ENCODE peak calls at places on chromosomes 3 and 15, in four cellular contexts. One of them, this sample, is unnamed.

GRCh38 chr3:32626650-32627049 is 56.0 kb upstream of the DYNC1LI1 start:
- DNase-seq in K562: no peak
- DNase-seq in HCT116: no peak
- DNase-seq in GM12878: no peak
- DNase-seq in this sample: no peak

GRCh38 chr15:99438691-99439523 is 126.9 kb upstream of the MEF2A start:
- DNase-seq in HCT116: no peak
- DNase-seq in GM12878: no peak
- DNase-seq in K562: no peak
- DNase-seq in this sample: no peak

GRCh38 chr3:187957209-187957981 is 196.6 kb upstream of the LPP start:
- DNase-seq in HCT116: no peak
- DNase-seq in GM12878: no peak
- DNase-seq in K562: no peak
- DNase-seq in this sample: no peak

GRCh38 chr3:59127071-59127470 is 77.2 kb upstream of the CFAP20DC start:
- DNase-seq in HCT116: no peak
- DNase-seq in K562: no peak
- DNase-seq in GM12878: no peak
- DNase-seq in this sample: no peak

GRCh38 chr15:49815937-49816336 is 195.1 kb downstream of the DTWD1 start:
- DNase-seq in K562: no peak
- DNase-seq in HCT116: no peak
- DNase-seq in GM12878: peak
- DNase-seq in this sample: no peak

GRCh38 chr3:184334470-184335158 is 2.8 kb upstream of the FAM131A start:
- DNase-seq in HCT116: no peak
- DNase-seq in GM12878: no peak
- DNase-seq in K562: no peak
- DNase-seq in this sample: no peak

GRCh38 chr15:59741274-59741906 is 52.3 kb upstream of the BNIP2 start:
- DNase-seq in K562: no peak
- DNase-seq in HCT116: peak
- DNase-seq in GM12878: no peak
- DNase-seq in this sample: no peak

GRCh38 chr15:93983501-93983900 is 247.9 kb upstream of the MCTP2 start:
- DNase-seq in GM12878: no peak
- DNase-seq in HCT116: no peak
- DNase-seq in K562: no peak
- DNase-seq in this sample: no peak

GRCh38 chr3:37995652-37996641 is 5.4 kb downstream of the VILL start:
- DNase-seq in K562: no peak
- DNase-seq in GM12878: no peak
- DNase-seq in HCT116: no peak
- DNase-seq in this sample: no peak

GRCh38 chr15:63458794-63459395 is 45.5 kb upstream of the USP3 start:
- DNase-seq in K562: no peak
- DNase-seq in GM12878: no peak
- DNase-seq in HCT116: no peak
- DNase-seq in this sample: no peak

GRCh38 chr3:137163241-137163916 is 205.6 kb downstream of the IL20RB start:
- DNase-seq in GM12878: no peak
- DNase-seq in K562: no peak
- DNase-seq in HCT116: no peak
- DNase-seq in this sample: no peak

GRCh38 chr15:44219073-44219472 is 24.0 kb upstream of the FRMD5 start:
- DNase-seq in HCT116: no peak
- DNase-seq in GM12878: no peak
- DNase-seq in K562: no peak
- DNase-seq in this sample: no peak

GRCh38 chr3:44981751-44982150 is 5.7 kb downstream of the EXOSC7 start:
- DNase-seq in K562: no peak
- DNase-seq in HCT116: no peak
- DNase-seq in GM12878: no peak
- DNase-seq in this sample: no peak

GRCh38 chr3:57983734-57984518 is 24.3 kb upstream of the FLNB start:
- DNase-seq in K562: no peak
- DNase-seq in HCT116: no peak
- DNase-seq in GM12878: peak
- DNase-seq in this sample: no peak

GRCh38 chr3:127413871-127414270 is 126.0 kb upstream of the PRR20G start:
- DNase-seq in K562: no peak
- DNase-seq in GM12878: no peak
- DNase-seq in HCT116: no peak
- DNase-seq in this sample: no peak

GRCh38 chr3:100912976-100913375 is 80.2 kb downstream of the ABI3BP start:
- DNase-seq in HCT116: no peak
- DNase-seq in GM12878: no peak
- DNase-seq in K562: no peak
- DNase-seq in this sample: no peak

GRCh38 chr3:43707998-43708397 is 17.3 kb downstream of the ABHD5 start:
- DNase-seq in HCT116: peak
- DNase-seq in GM12878: no peak
- DNase-seq in K562: no peak
- DNase-seq in this sample: no peak

GRCh38 chr15:50066202-50066601 is 52.8 kb downstream of the ATP8B4 start:
- DNase-seq in HCT116: no peak
- DNase-seq in K562: no peak
- DNase-seq in GM12878: no peak
- DNase-seq in this sample: no peak

GRCh38 chr3:194169595-194169994 is 33.6 kb downstream of the HES1 start:
- DNase-seq in K562: no peak
- DNase-seq in GM12878: no peak
- DNase-seq in HCT116: no peak
- DNase-seq in this sample: no peak

GRCh38 chr15:31306426-31307269 is 20.0 kb upstream of the KLF13 start:
- DNase-seq in GM12878: no peak
- DNase-seq in HCT116: no peak
- DNase-seq in K562: no peak
- DNase-seq in this sample: peak

GRCh38 chr3:117019082-117019713 is 309.6 kb downstream of the TUSC7 start:
- DNase-seq in GM12878: no peak
- DNase-seq in HCT116: no peak
- DNase-seq in K562: no peak
- DNase-seq in this sample: peak

GRCh38 chr3:147361671-147362420 is 44.5 kb downstream of the ZIC4 start:
- DNase-seq in K562: peak
- DNase-seq in HCT116: peak
- DNase-seq in GM12878: no peak
- DNase-seq in this sample: no peak

GRCh38 chr3:128133273-128133883 is 9.8 kb upstream of the RUVBL1 start:
- DNase-seq in GM12878: no peak
- DNase-seq in K562: no peak
- DNase-seq in HCT116: peak
- DNase-seq in this sample: no peak

DNA sequence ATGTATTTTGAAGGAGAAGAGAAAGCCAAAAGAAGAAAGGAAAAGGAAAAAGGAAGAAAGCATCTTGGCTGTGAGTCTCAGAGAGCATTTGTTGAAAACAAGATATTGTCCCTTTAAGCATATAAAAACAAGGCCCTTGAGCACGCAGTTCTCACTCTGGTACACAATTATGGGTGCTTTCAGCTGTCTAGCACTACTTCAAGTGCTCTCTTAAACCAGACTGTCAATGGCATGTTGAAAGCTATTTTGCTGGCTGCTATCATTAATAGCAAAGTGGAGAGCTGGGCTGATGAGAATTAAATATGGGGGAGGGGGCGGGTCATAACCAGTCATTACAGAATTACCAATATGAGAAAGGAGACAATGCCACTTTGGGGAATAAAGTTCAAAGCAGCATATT is 9.3 kb downstream of the TLE3 start:
- DNase-seq in K562: no peak
- DNase-seq in HCT116: no peak
- DNase-seq in GM12878: no peak
- DNase-seq in this sample: no peak
- TF ChIP-seq EGR1 in K562: no peak
- TF ChIP-seq EGR1 in HCT116: no peak
- TF ChIP-seq EGR1 in GM12878: no peak
- TF ChIP-seq EGR1 in this sample: no peak

DNA sequence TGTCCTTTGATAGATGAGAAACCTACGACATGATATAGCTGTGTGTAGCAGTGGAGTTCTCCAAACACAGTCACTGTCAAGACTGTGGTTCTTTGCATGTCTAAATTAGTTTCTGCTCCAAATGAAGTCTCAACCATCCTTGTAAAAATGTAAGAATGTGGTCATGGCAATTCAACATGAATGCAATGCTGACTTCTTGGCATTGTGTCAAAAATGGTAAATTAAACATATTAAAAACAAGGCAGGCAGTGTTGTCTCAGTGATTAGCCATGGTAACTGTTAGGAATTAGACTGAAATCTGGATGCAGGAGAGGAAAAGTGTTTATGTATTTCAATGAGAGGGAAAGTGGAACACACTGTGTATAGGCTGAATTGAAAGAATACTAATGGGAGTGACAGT is 597.1 kb downstream of the EDEM1 start:
- DNase-seq in HCT116: no peak
- DNase-seq in GM12878: no peak
- DNase-seq in K562: no peak
- DNase-seq in this sample: no peak
- TF ChIP-seq EGR1 in HCT116: no peak
- TF ChIP-seq EGR1 in GM12878: no peak
- TF ChIP-seq EGR1 in K562: no peak
- TF ChIP-seq EGR1 in this sample: no peak

GRCh38 chr3:119883461-119884160 is 101.7 kb downstream of the NR1I2 start:
- DNase-seq in HCT116: no peak
- DNase-seq in K562: no peak
- DNase-seq in GM12878: no peak
- DNase-seq in this sample: no peak
- TF ChIP-seq EGR1 in HCT116: no peak
- TF ChIP-seq EGR1 in K562: no peak
- TF ChIP-seq EGR1 in GM12878: no peak
- TF ChIP-seq EGR1 in this sample: no peak

DNA sequence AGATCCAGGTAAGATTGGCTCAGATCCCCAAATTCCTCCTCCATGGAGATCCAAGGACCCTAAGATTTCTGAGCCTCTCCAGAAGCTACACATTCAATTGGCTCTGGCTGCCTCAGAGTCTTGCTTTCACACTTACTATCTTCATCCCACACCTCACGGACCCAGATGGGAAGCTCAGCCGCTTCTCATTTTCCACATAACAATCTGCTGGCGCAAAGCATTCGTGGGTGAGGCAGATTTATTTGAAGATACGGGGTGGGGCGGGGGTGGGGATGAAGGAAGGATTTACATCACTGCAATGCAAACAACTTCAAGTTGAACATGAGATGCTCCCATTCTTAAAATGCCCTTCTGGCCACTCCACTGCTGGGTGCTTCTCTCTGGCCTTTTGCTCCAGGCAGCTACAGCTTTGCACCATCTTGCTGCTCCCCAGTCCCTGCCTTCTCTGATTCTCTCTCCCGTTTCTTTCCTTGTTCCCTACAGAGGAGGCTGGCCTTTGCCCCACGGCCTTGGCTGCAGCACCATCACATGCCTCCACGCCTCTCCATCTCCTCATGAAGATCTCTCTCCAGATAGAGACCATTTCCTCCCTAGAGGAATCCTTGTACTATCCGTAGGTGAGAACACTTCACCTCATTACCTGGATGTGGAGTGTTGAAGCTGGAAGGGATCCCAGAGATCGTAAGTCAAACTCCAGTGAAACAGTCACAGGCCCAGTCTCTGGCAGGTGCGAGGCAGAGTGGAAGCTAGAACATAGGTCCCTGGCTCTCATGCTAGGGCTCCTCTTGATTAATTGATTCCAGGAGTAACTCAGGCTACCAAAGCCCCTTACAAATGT is 175.9 kb downstream of the RPLP1 start:
- DNase-seq in HCT116: no peak
- DNase-seq in K562: no peak
- DNase-seq in GM12878: no peak
- DNase-seq in this sample: no peak
- TF ChIP-seq EGR1 in HCT116: no peak
- TF ChIP-seq EGR1 in K562: no peak
- TF ChIP-seq EGR1 in GM12878: no peak
- TF ChIP-seq EGR1 in this sample: no peak

DNA sequence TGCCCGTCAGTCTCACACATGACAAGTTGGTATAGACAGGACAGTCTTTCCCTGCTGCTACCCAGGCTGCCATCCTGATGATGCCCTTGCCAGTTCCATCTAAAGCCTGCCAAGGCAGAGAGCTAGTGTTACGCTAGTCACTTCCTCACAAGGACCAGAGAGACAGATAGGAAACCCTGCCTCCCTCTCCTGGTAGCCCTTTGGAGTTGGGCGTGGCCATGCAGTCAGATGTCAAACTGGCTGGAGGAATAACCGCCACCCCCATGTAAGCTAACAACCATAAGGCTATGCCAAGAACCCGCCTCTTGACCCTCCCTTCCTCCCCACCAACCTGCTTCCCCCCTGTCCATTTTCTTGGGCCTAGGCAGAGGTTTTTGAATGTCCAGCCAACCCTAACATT is 2.8 kb downstream of the TMEM115 start:
- DNase-seq in GM12878: no peak
- DNase-seq in HCT116: no peak
- DNase-seq in K562: no peak
- DNase-seq in this sample: peak
- TF ChIP-seq EGR1 in GM12878: no peak
- TF ChIP-seq EGR1 in HCT116: no peak
- TF ChIP-seq EGR1 in K562: no peak
- TF ChIP-seq EGR1 in this sample: no peak

GRCh38 chr3:102530443-102531195 is 95.8 kb downstream of the ZPLD1 start:
- DNase-seq in GM12878: no peak
- DNase-seq in K562: no peak
- DNase-seq in HCT116: no peak
- DNase-seq in this sample: no peak

GRCh38 chr3:102531686-102532085 is 96.9 kb downstream of the ZPLD1 start:
- DNase-seq in K562: no peak
- DNase-seq in HCT116: no peak
- DNase-seq in GM12878: no peak
- DNase-seq in this sample: no peak

GRCh38 chr3:102533784-102534183 is 99.0 kb downstream of the ZPLD1 start:
- DNase-seq in HCT116: no peak
- DNase-seq in K562: no peak
- DNase-seq in GM12878: no peak
- DNase-seq in this sample: no peak

GRCh38 chr3:102529452-102529851 is 94.6 kb downstream of the ZPLD1 start:
- DNase-seq in K562: no peak
- DNase-seq in HCT116: peak
- DNase-seq in GM12878: no peak
- DNase-seq in this sample: no peak

DNA sequence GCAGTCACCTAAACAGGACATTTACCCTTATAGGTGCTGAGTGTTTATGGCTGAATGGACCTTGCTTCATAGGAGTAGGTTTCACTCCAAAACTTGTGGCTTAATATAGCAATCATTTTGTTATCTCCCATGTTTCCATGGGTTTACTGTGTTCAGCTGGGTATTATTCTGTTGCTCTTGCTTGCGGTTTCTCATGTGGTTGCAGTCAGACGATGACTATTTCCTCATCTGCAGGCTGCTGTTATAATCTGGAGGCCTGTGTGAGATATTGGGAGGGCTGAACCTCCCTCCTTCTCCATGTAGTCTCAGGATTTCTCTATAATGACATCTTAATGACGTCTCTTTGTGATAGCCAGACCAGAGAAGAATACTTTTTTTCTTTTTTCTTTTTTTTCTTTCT is 98.1 kb downstream of the ZPLD1 start:
- DNase-seq in K562: no peak
- DNase-seq in GM12878: no peak
- DNase-seq in HCT116: no peak
- DNase-seq in this sample: no peak
- TF ChIP-seq EGR1 in K562: no peak
- TF ChIP-seq EGR1 in GM12878: no peak
- TF ChIP-seq EGR1 in HCT116: no peak
- TF ChIP-seq EGR1 in this sample: no peak

This sample was measured in H1.